ENCODE peak calls at places on chromosomes 13 and 19, in ten cellular contexts. One of them, this sample, is unnamed.

GRCh38 chr13:24215732-24216131 is 55.2 kb downstream of the SPATA13 start:
- DNase-seq in stimulated activated CD4-positive, alpha-beta T cell treated with anti-CD3 and anti-CD28 coated beads, Interleukin-15, amount 100 ng/mL, for 1 hour: no peak
- DNase-seq in AG04450: no peak
- DNase-seq in progenitor cell of endocrine pancreas: no peak
- DNase-seq in body of pancreas: peak; percentile 92
- DNase-seq in aorta: no peak
- DNase-seq in stimulated activated CD8-positive, alpha-beta memory T cell treated with anti-CD3 and anti-CD28 coated beads, Interleukin-12 subunit alpha, Interleukin-12 subunit beta, amount 100 ng/mL, for 1 hour: no peak
- DNase-seq in astrocyte of the cerebellum: peak; percentile 70
- DNase-seq in HFFc6: no peak
- DNase-seq in HS-27A: no peak
- DNase-seq in this sample: no peak

GRCh38 chr13:51914137-51914493 is 52.3 kb downstream of the CCDC70 start:
- DNase-seq in body of pancreas: no peak
- DNase-seq in stimulated activated CD4-positive, alpha-beta T cell treated with anti-CD3 and anti-CD28 coated beads, Interleukin-15, amount 100 ng/mL, for 1 hour: no peak
- DNase-seq in stimulated activated CD8-positive, alpha-beta memory T cell treated with anti-CD3 and anti-CD28 coated beads, Interleukin-12 subunit alpha, Interleukin-12 subunit beta, amount 100 ng/mL, for 1 hour: no peak
- DNase-seq in AG04450: no peak
- DNase-seq in HS-27A: no peak
- DNase-seq in HFFc6: no peak
- DNase-seq in aorta: no peak
- DNase-seq in progenitor cell of endocrine pancreas: no peak
- DNase-seq in astrocyte of the cerebellum: no peak
- DNase-seq in this sample: no peak

GRCh38 chr19:2081873-2082810 is 14.0 kb downstream of the MOB3A start:
- DNase-seq in stimulated activated CD4-positive, alpha-beta T cell treated with anti-CD3 and anti-CD28 coated beads, Interleukin-15, amount 100 ng/mL, for 1 hour: no peak
- DNase-seq in aorta: no peak
- DNase-seq in astrocyte of the cerebellum: no peak
- DNase-seq in HS-27A: no peak
- DNase-seq in body of pancreas: peak; percentile 56
- DNase-seq in stimulated activated CD8-positive, alpha-beta memory T cell treated with anti-CD3 and anti-CD28 coated beads, Interleukin-12 subunit alpha, Interleukin-12 subunit beta, amount 100 ng/mL, for 1 hour: no peak
- DNase-seq in HFFc6: no peak
- DNase-seq in progenitor cell of endocrine pancreas: no peak
- DNase-seq in AG04450: no peak
- DNase-seq in this sample: no peak

GRCh38 chr13:30159446-30159839 is 147.9 kb downstream of the KATNAL1 start:
- DNase-seq in HFFc6: peak; percentile 84
- DNase-seq in HS-27A: no peak
- DNase-seq in AG04450: peak; percentile 62
- DNase-seq in progenitor cell of endocrine pancreas: no peak
- DNase-seq in stimulated activated CD8-positive, alpha-beta memory T cell treated with anti-CD3 and anti-CD28 coated beads, Interleukin-12 subunit alpha, Interleukin-12 subunit beta, amount 100 ng/mL, for 1 hour: no peak
- DNase-seq in body of pancreas: no peak
- DNase-seq in astrocyte of the cerebellum: peak; percentile 82
- DNase-seq in stimulated activated CD4-positive, alpha-beta T cell treated with anti-CD3 and anti-CD28 coated beads, Interleukin-15, amount 100 ng/mL, for 1 hour: no peak
- DNase-seq in aorta: no peak
- DNase-seq in this sample: peak; percentile 41

GRCh38 chr19:35868172-35868822 is at the start of gene APLP1:
- DNase-seq in aorta: peak; percentile 83
- DNase-seq in astrocyte of the cerebellum: no peak
- DNase-seq in progenitor cell of endocrine pancreas: peak; percentile 70
- DNase-seq in stimulated activated CD4-positive, alpha-beta T cell treated with anti-CD3 and anti-CD28 coated beads, Interleukin-15, amount 100 ng/mL, for 1 hour: peak; percentile 66
- DNase-seq in AG04450: no peak
- DNase-seq in stimulated activated CD8-positive, alpha-beta memory T cell treated with anti-CD3 and anti-CD28 coated beads, Interleukin-12 subunit alpha, Interleukin-12 subunit beta, amount 100 ng/mL, for 1 hour: peak; percentile 47
- DNase-seq in body of pancreas: peak; percentile 90
- DNase-seq in HFFc6: peak; percentile 13
- DNase-seq in HS-27A: peak; percentile 47
- DNase-seq in this sample: no peak

GRCh38 chr19:610801-611505 is 21.3 kb downstream of the HCN2 start:
- DNase-seq in stimulated activated CD4-positive, alpha-beta T cell treated with anti-CD3 and anti-CD28 coated beads, Interleukin-15, amount 100 ng/mL, for 1 hour: peak; percentile 34
- DNase-seq in stimulated activated CD8-positive, alpha-beta memory T cell treated with anti-CD3 and anti-CD28 coated beads, Interleukin-12 subunit alpha, Interleukin-12 subunit beta, amount 100 ng/mL, for 1 hour: peak; percentile 32
- DNase-seq in AG04450: peak; percentile 33
- DNase-seq in body of pancreas: peak; percentile 39
- DNase-seq in progenitor cell of endocrine pancreas: no peak
- DNase-seq in HFFc6: peak; percentile 69
- DNase-seq in aorta: no peak
- DNase-seq in HS-27A: no peak
- DNase-seq in astrocyte of the cerebellum: peak; percentile 92
- DNase-seq in this sample: peak; percentile 59

GRCh38 chr13:43664700-43665191 is 122.0 kb downstream of the ENOX1 start:
- DNase-seq in astrocyte of the cerebellum: peak; percentile 22
- DNase-seq in HS-27A: no peak
- DNase-seq in aorta: no peak
- DNase-seq in HFFc6: peak; percentile 67
- DNase-seq in body of pancreas: peak; percentile 14
- DNase-seq in stimulated activated CD8-positive, alpha-beta memory T cell treated with anti-CD3 and anti-CD28 coated beads, Interleukin-12 subunit alpha, Interleukin-12 subunit beta, amount 100 ng/mL, for 1 hour: no peak
- DNase-seq in progenitor cell of endocrine pancreas: no peak
- DNase-seq in AG04450: peak; percentile 37
- DNase-seq in stimulated activated CD4-positive, alpha-beta T cell treated with anti-CD3 and anti-CD28 coated beads, Interleukin-15, amount 100 ng/mL, for 1 hour: no peak
- DNase-seq in this sample: peak; percentile 57

GRCh38 chr19:42199440-42200115 is 17.9 kb downstream of the DEDD2 start:
- DNase-seq in astrocyte of the cerebellum: no peak
- DNase-seq in aorta: peak; percentile 73
- DNase-seq in AG04450: no peak
- DNase-seq in HS-27A: no peak
- DNase-seq in stimulated activated CD4-positive, alpha-beta T cell treated with anti-CD3 and anti-CD28 coated beads, Interleukin-15, amount 100 ng/mL, for 1 hour: peak; percentile 22
- DNase-seq in stimulated activated CD8-positive, alpha-beta memory T cell treated with anti-CD3 and anti-CD28 coated beads, Interleukin-12 subunit alpha, Interleukin-12 subunit beta, amount 100 ng/mL, for 1 hour: no peak
- DNase-seq in progenitor cell of endocrine pancreas: no peak
- DNase-seq in HFFc6: no peak
- DNase-seq in body of pancreas: peak; percentile 50
- DNase-seq in this sample: no peak

GRCh38 chr19:35995655-35995993 is 636 bp downstream of the SDHAF1 start:
- DNase-seq in body of pancreas: peak; percentile 58
- DNase-seq in HFFc6: no peak
- DNase-seq in progenitor cell of endocrine pancreas: no peak
- DNase-seq in stimulated activated CD8-positive, alpha-beta memory T cell treated with anti-CD3 and anti-CD28 coated beads, Interleukin-12 subunit alpha, Interleukin-12 subunit beta, amount 100 ng/mL, for 1 hour: no peak
- DNase-seq in astrocyte of the cerebellum: no peak
- DNase-seq in stimulated activated CD4-positive, alpha-beta T cell treated with anti-CD3 and anti-CD28 coated beads, Interleukin-15, amount 100 ng/mL, for 1 hour: no peak
- DNase-seq in AG04450: no peak
- DNase-seq in aorta: peak; percentile 68
- DNase-seq in HS-27A: no peak
- DNase-seq in this sample: no peak